ENCODE peak calls at places on chromosomes 3 and 15, in eight cellular contexts. One of them, this sample, is unnamed.

GRCh38 chr3:126620743-126621142 is 34.2 kb downstream of the TXNRD3 start:
- DNase-seq in GM06990: no peak
- DNase-seq in dorsolateral prefrontal cortex: no peak
- DNase-seq in uterus: no peak
- DNase-seq in choroid plexus epithelial cell: peak; percentile 14
- DNase-seq in OCI-LY7: no peak
- DNase-seq in upper lobe of left lung: no peak
- DNase-seq in osteocyte: no peak
- DNase-seq in this sample: no peak

GRCh38 chr3:187263270-187263669 is 28.3 kb downstream of the MASP1 start:
- DNase-seq in GM06990: no peak
- DNase-seq in dorsolateral prefrontal cortex: no peak
- DNase-seq in uterus: no peak
- DNase-seq in choroid plexus epithelial cell: no peak
- DNase-seq in OCI-LY7: no peak
- DNase-seq in upper lobe of left lung: no peak
- DNase-seq in osteocyte: no peak
- DNase-seq in this sample: no peak

GRCh38 chr3:158456114-158456513 is 114.9 kb upstream of the MLF1 start:
- DNase-seq in GM06990: no peak
- DNase-seq in dorsolateral prefrontal cortex: no peak
- DNase-seq in uterus: no peak
- DNase-seq in choroid plexus epithelial cell: peak; percentile 68
- DNase-seq in OCI-LY7: no peak
- DNase-seq in upper lobe of left lung: no peak
- DNase-seq in osteocyte: no peak
- DNase-seq in this sample: no peak

GRCh38 chr15:65373163-65373651 is 4.6 kb downstream of the IGDCC3 start:
- DNase-seq in GM06990: no peak
- DNase-seq in dorsolateral prefrontal cortex: no peak
- DNase-seq in uterus: no peak
- DNase-seq in choroid plexus epithelial cell: no peak
- DNase-seq in OCI-LY7: no peak
- DNase-seq in upper lobe of left lung: no peak
- DNase-seq in osteocyte: no peak
- DNase-seq in this sample: no peak

GRCh38 chr15:74396445-74397238 is 29.2 kb upstream of the CYP11A1 start:
- DNase-seq in GM06990: peak; percentile 86
- DNase-seq in dorsolateral prefrontal cortex: no peak
- DNase-seq in uterus: no peak
- DNase-seq in choroid plexus epithelial cell: peak; percentile 45
- DNase-seq in OCI-LY7: no peak
- DNase-seq in upper lobe of left lung: no peak
- DNase-seq in osteocyte: no peak
- DNase-seq in this sample: no peak

GRCh38 chr15:51083641-51084040 is 11.1 kb downstream of the TNFAIP8L3 start:
- DNase-seq in GM06990: no peak
- DNase-seq in dorsolateral prefrontal cortex: no peak
- DNase-seq in uterus: no peak
- DNase-seq in choroid plexus epithelial cell: no peak
- DNase-seq in OCI-LY7: no peak
- DNase-seq in upper lobe of left lung: peak; percentile 34
- DNase-seq in osteocyte: no peak
- DNase-seq in this sample: no peak

GRCh38 chr3:99534951-99535704 is 103.3 kb upstream of the COL8A1 start:
- DNase-seq in GM06990: no peak
- DNase-seq in dorsolateral prefrontal cortex: no peak
- DNase-seq in uterus: no peak
- DNase-seq in choroid plexus epithelial cell: peak; percentile 95
- DNase-seq in OCI-LY7: no peak
- DNase-seq in upper lobe of left lung: no peak
- DNase-seq in osteocyte: no peak
- DNase-seq in this sample: no peak

GRCh38 chr3:9820543-9820942 is 10.5 kb downstream of the TTLL3 start:
- DNase-seq in GM06990: no peak
- DNase-seq in dorsolateral prefrontal cortex: no peak
- DNase-seq in uterus: no peak
- DNase-seq in choroid plexus epithelial cell: no peak
- DNase-seq in OCI-LY7: no peak
- DNase-seq in upper lobe of left lung: no peak
- DNase-seq in osteocyte: no peak
- DNase-seq in this sample: no peak

GRCh38 chr3:53147161-53147902 is 13.7 kb upstream of the PRKCD start:
- DNase-seq in GM06990: no peak
- DNase-seq in dorsolateral prefrontal cortex: no peak
- DNase-seq in uterus: no peak
- DNase-seq in choroid plexus epithelial cell: no peak
- DNase-seq in OCI-LY7: no peak
- DNase-seq in upper lobe of left lung: peak; percentile 34
- DNase-seq in osteocyte: no peak
- DNase-seq in this sample: no peak

GRCh38 chr15:63233667-63234419 is 43.6 kb upstream of the APH1B start:
- DNase-seq in GM06990: no peak
- DNase-seq in dorsolateral prefrontal cortex: no peak
- DNase-seq in uterus: no peak
- DNase-seq in choroid plexus epithelial cell: peak; percentile 96
- DNase-seq in OCI-LY7: no peak
- DNase-seq in upper lobe of left lung: no peak
- DNase-seq in osteocyte: no peak
- DNase-seq in this sample: no peak

GRCh38 chr15:37038036-37038715 is 62.2 kb downstream of the MEIS2 start:
- DNase-seq in GM06990: no peak
- DNase-seq in dorsolateral prefrontal cortex: no peak
- DNase-seq in uterus: no peak
- DNase-seq in choroid plexus epithelial cell: no peak
- DNase-seq in OCI-LY7: no peak
- DNase-seq in upper lobe of left lung: no peak
- DNase-seq in osteocyte: no peak
- DNase-seq in this sample: no peak

GRCh38 chr3:14177580-14178246 is 688 bp downstream of the XPC start:
- DNase-seq in GM06990: no peak
- DNase-seq in dorsolateral prefrontal cortex: peak; percentile 29
- DNase-seq in uterus: no peak
- DNase-seq in choroid plexus epithelial cell: peak; percentile 60
- DNase-seq in OCI-LY7: peak; percentile 16
- DNase-seq in upper lobe of left lung: no peak
- DNase-seq in osteocyte: no peak
- DNase-seq in this sample: no peak

GRCh38 chr3:149023951-149024350 is 32.6 kb downstream of the GYG1 start:
- DNase-seq in GM06990: no peak
- DNase-seq in dorsolateral prefrontal cortex: no peak
- DNase-seq in uterus: no peak
- DNase-seq in choroid plexus epithelial cell: no peak
- DNase-seq in OCI-LY7: peak; percentile 10
- DNase-seq in upper lobe of left lung: no peak
- DNase-seq in osteocyte: no peak
- DNase-seq in this sample: no peak

GRCh38 chr3:45110185-45110833 is 35.9 kb downstream of the CDCP1 start:
- DNase-seq in GM06990: no peak
- DNase-seq in dorsolateral prefrontal cortex: no peak
- DNase-seq in uterus: no peak
- DNase-seq in choroid plexus epithelial cell: no peak
- DNase-seq in OCI-LY7: no peak
- DNase-seq in upper lobe of left lung: no peak
- DNase-seq in osteocyte: no peak
- DNase-seq in this sample: no peak

GRCh38 chr15:34514251-34514760 is 69.1 kb downstream of the GOLGA8B start:
- DNase-seq in GM06990: peak; percentile 50
- DNase-seq in dorsolateral prefrontal cortex: no peak
- DNase-seq in uterus: peak; percentile 47
- DNase-seq in choroid plexus epithelial cell: no peak
- DNase-seq in OCI-LY7: no peak
- DNase-seq in upper lobe of left lung: peak; percentile 89
- DNase-seq in osteocyte: no peak
- DNase-seq in this sample: no peak

GRCh38 chr3:127074900-127075360 is 92.0 kb downstream of the PLXNA1 start:
- DNase-seq in GM06990: peak; percentile 83
- DNase-seq in dorsolateral prefrontal cortex: no peak
- DNase-seq in uterus: no peak
- DNase-seq in choroid plexus epithelial cell: peak; percentile 69
- DNase-seq in OCI-LY7: peak; percentile 96
- DNase-seq in upper lobe of left lung: no peak
- DNase-seq in osteocyte: no peak
- DNase-seq in this sample: no peak

GRCh38 chr3:181952221-181952620 is 240.5 kb downstream of the SOX2 start:
- DNase-seq in GM06990: no peak
- DNase-seq in dorsolateral prefrontal cortex: no peak
- DNase-seq in uterus: no peak
- DNase-seq in choroid plexus epithelial cell: no peak
- DNase-seq in OCI-LY7: no peak
- DNase-seq in upper lobe of left lung: no peak
- DNase-seq in osteocyte: no peak
- DNase-seq in this sample: no peak

GRCh38 chr15:28099555-28100140 is 533 bp upstream of the OCA2 start:
- DNase-seq in GM06990: no peak
- DNase-seq in dorsolateral prefrontal cortex: peak; percentile 9
- DNase-seq in uterus: no peak
- DNase-seq in choroid plexus epithelial cell: no peak
- DNase-seq in OCI-LY7: no peak
- DNase-seq in upper lobe of left lung: no peak
- DNase-seq in osteocyte: no peak
- DNase-seq in this sample: no peak

GRCh38 chr15:40313531-40314398 is 6.0 kb upstream of the PLCB2 start:
- DNase-seq in GM06990: no peak
- DNase-seq in dorsolateral prefrontal cortex: no peak
- DNase-seq in uterus: no peak
- DNase-seq in choroid plexus epithelial cell: no peak
- DNase-seq in OCI-LY7: no peak
- DNase-seq in upper lobe of left lung: no peak
- DNase-seq in osteocyte: no peak
- DNase-seq in this sample: no peak

GRCh38 chr15:67186226-67186649 is 68.2 kb downstream of the AAGAB start:
- DNase-seq in GM06990: no peak
- DNase-seq in dorsolateral prefrontal cortex: no peak
- DNase-seq in uterus: peak; percentile 74
- DNase-seq in choroid plexus epithelial cell: no peak
- DNase-seq in OCI-LY7: no peak
- DNase-seq in upper lobe of left lung: no peak
- DNase-seq in osteocyte: no peak
- DNase-seq in this sample: no peak

GRCh38 chr15:72147416-72147815 is 29.2 kb downstream of the SENP8 start:
- DNase-seq in GM06990: no peak
- DNase-seq in dorsolateral prefrontal cortex: no peak
- DNase-seq in uterus: no peak
- DNase-seq in choroid plexus epithelial cell: no peak
- DNase-seq in OCI-LY7: no peak
- DNase-seq in upper lobe of left lung: no peak
- DNase-seq in osteocyte: no peak
- DNase-seq in this sample: no peak

GRCh38 chr3:193997228-193998192 is 138.4 kb upstream of the HES1 start:
- DNase-seq in GM06990: no peak
- DNase-seq in dorsolateral prefrontal cortex: no peak
- DNase-seq in uterus: no peak
- DNase-seq in choroid plexus epithelial cell: no peak
- DNase-seq in OCI-LY7: no peak
- DNase-seq in upper lobe of left lung: no peak
- DNase-seq in osteocyte: no peak
- DNase-seq in this sample: no peak

GRCh38 chr3:71211083-71211482 is 372.4 kb downstream of the FOXP1 start:
- DNase-seq in GM06990: no peak
- DNase-seq in dorsolateral prefrontal cortex: no peak
- DNase-seq in uterus: peak; percentile 21
- DNase-seq in choroid plexus epithelial cell: no peak
- DNase-seq in OCI-LY7: no peak
- DNase-seq in upper lobe of left lung: no peak
- DNase-seq in osteocyte: no peak
- DNase-seq in this sample: no peak

GRCh38 chr3:196736670-196737374 is 2.8 kb upstream of the PAK2 start:
- DNase-seq in GM06990: no peak
- DNase-seq in dorsolateral prefrontal cortex: no peak
- DNase-seq in uterus: no peak
- DNase-seq in choroid plexus epithelial cell: peak; percentile 76
- DNase-seq in OCI-LY7: no peak
- DNase-seq in upper lobe of left lung: no peak
- DNase-seq in osteocyte: no peak
- DNase-seq in this sample: no peak

GRCh38 chr3:196737655-196738054 is 2.0 kb upstream of the PAK2 start:
- DNase-seq in GM06990: no peak
- DNase-seq in dorsolateral prefrontal cortex: no peak
- DNase-seq in uterus: no peak
- DNase-seq in choroid plexus epithelial cell: no peak
- DNase-seq in OCI-LY7: no peak
- DNase-seq in upper lobe of left lung: no peak
- DNase-seq in osteocyte: no peak
- DNase-seq in this sample: no peak

GRCh38 chr3:196741401-196741761 is 1.7 kb downstream of the PAK2 start:
- DNase-seq in GM06990: no peak
- DNase-seq in dorsolateral prefrontal cortex: no peak
- DNase-seq in uterus: no peak
- DNase-seq in choroid plexus epithelial cell: no peak
- DNase-seq in OCI-LY7: no peak
- DNase-seq in upper lobe of left lung: no peak
- DNase-seq in osteocyte: no peak
- DNase-seq in this sample: no peak

GRCh38 chr3:196740476-196741400 is 1.1 kb downstream of the PAK2 start:
- DNase-seq in GM06990: no peak
- DNase-seq in dorsolateral prefrontal cortex: no peak
- DNase-seq in uterus: peak; percentile 19
- DNase-seq in choroid plexus epithelial cell: peak; percentile 84
- DNase-seq in OCI-LY7: peak; percentile 47
- DNase-seq in upper lobe of left lung: no peak
- DNase-seq in osteocyte: no peak
- DNase-seq in this sample: no peak

GRCh38 chr3:196739671-196740475 is at the start of gene PAK2:
- DNase-seq in GM06990: peak; percentile 93
- DNase-seq in dorsolateral prefrontal cortex: peak; percentile 93
- DNase-seq in uterus: peak; percentile 88
- DNase-seq in choroid plexus epithelial cell: peak; percentile 89
- DNase-seq in OCI-LY7: peak; percentile 93
- DNase-seq in upper lobe of left lung: peak; percentile 98
- DNase-seq in osteocyte: peak; percentile 94
- DNase-seq in this sample: peak; percentile 76
- TF ChIP-seq CTCF in GM06990: no peak
- TF ChIP-seq CTCF in dorsolateral prefrontal cortex: peak; percentile 68
- TF ChIP-seq CTCF in uterus: peak; percentile 6
- TF ChIP-seq CTCF in choroid plexus epithelial cell: peak; percentile 1
- TF ChIP-seq CTCF in OCI-LY7: no peak
- TF ChIP-seq CTCF in upper lobe of left lung: no peak
- TF ChIP-seq CTCF in osteocyte: peak; percentile 22
- TF ChIP-seq CTCF in this sample: no peak

GRCh38 chr3:183447206-183448001 is 19.0 kb upstream of the MCF2L2 start:
- DNase-seq in GM06990: peak; percentile 81
- DNase-seq in dorsolateral prefrontal cortex: peak; percentile 93
- DNase-seq in uterus: peak; percentile 66
- DNase-seq in choroid plexus epithelial cell: peak; percentile 78
- DNase-seq in OCI-LY7: peak; percentile 71
- DNase-seq in upper lobe of left lung: peak; percentile 90
- DNase-seq in osteocyte: peak; percentile 93
- DNase-seq in this sample: peak; percentile 95
- TF ChIP-seq CTCF in GM06990: no peak
- TF ChIP-seq CTCF in dorsolateral prefrontal cortex: no peak
- TF ChIP-seq CTCF in uterus: no peak
- TF ChIP-seq CTCF in choroid plexus epithelial cell: peak; percentile 15
- TF ChIP-seq CTCF in OCI-LY7: peak; percentile 30
- TF ChIP-seq CTCF in upper lobe of left lung: peak; percentile 5
- TF ChIP-seq CTCF in osteocyte: no peak
- TF ChIP-seq CTCF in this sample: peak; percentile 27

GRCh38 chr3:59308684-59309083 is 258.9 kb upstream of the CFAP20DC start:
- DNase-seq in GM06990: no peak
- DNase-seq in dorsolateral prefrontal cortex: no peak
- DNase-seq in uterus: no peak
- DNase-seq in choroid plexus epithelial cell: peak; percentile 16
- DNase-seq in OCI-LY7: no peak
- DNase-seq in upper lobe of left lung: no peak
- DNase-seq in osteocyte: no peak
- DNase-seq in this sample: no peak
- TF ChIP-seq CTCF in GM06990: no peak
- TF ChIP-seq CTCF in dorsolateral prefrontal cortex: no peak
- TF ChIP-seq CTCF in uterus: no peak
- TF ChIP-seq CTCF in choroid plexus epithelial cell: peak; percentile 55
- TF ChIP-seq CTCF in OCI-LY7: peak; percentile 60
- TF ChIP-seq CTCF in upper lobe of left lung: no peak
- TF ChIP-seq CTCF in osteocyte: no peak
- TF ChIP-seq CTCF in this sample: peak; percentile 24

GRCh38 chr3:28050120-28050519 is 191.3 kb upstream of the CMC1 start:
- DNase-seq in GM06990: no peak
- DNase-seq in dorsolateral prefrontal cortex: no peak
- DNase-seq in uterus: no peak
- DNase-seq in choroid plexus epithelial cell: peak; percentile 7
- DNase-seq in OCI-LY7: no peak
- DNase-seq in upper lobe of left lung: no peak
- DNase-seq in osteocyte: no peak
- DNase-seq in this sample: no peak
- TF ChIP-seq CTCF in GM06990: no peak
- TF ChIP-seq CTCF in dorsolateral prefrontal cortex: no peak
- TF ChIP-seq CTCF in uterus: no peak
- TF ChIP-seq CTCF in choroid plexus epithelial cell: no peak
- TF ChIP-seq CTCF in OCI-LY7: no peak
- TF ChIP-seq CTCF in upper lobe of left lung: no peak
- TF ChIP-seq CTCF in osteocyte: no peak
- TF ChIP-seq CTCF in this sample: no peak

This sample was measured in neural crest cell.